ENCODE peak calls at places on chromosomes 6 and 20, in ten cellular contexts. One of them, this sample, is unnamed. For H3K4me1, the result is how much of the 10 kb centered on the place peaks cover.

GRCh38 chr20:18363708-18364107 is 75.4 kb downstream of the ZNF133 start:
- DNase-seq in left ventricle myocardium inferior: no peak
- DNase-seq in BE2C: no peak
- DNase-seq in IMR-90: no peak
- DNase-seq in heart right ventricle: no peak
- DNase-seq in CD8-positive, alpha-beta T cell: no peak
- DNase-seq in OCI-LY7: no peak
- DNase-seq in left lung: no peak
- DNase-seq in ovary: no peak
- DNase-seq in stomach: no peak
- DNase-seq in this sample: no peak

GRCh38 chr6:3315068-3315467 is 56.3 kb downstream of the PSMG4 start:
- DNase-seq in CD8-positive, alpha-beta T cell: no peak
- DNase-seq in IMR-90: no peak
- DNase-seq in ovary: no peak
- DNase-seq in heart right ventricle: no peak
- DNase-seq in left ventricle myocardium inferior: no peak
- DNase-seq in BE2C: no peak
- DNase-seq in OCI-LY7: no peak
- DNase-seq in stomach: no peak
- DNase-seq in left lung: no peak
- DNase-seq in this sample: peak

GRCh38 chr20:3632311-3633004 is 30.7 kb downstream of the GFRA4 start:
- DNase-seq in CD8-positive, alpha-beta T cell: no peak
- DNase-seq in stomach: no peak
- DNase-seq in left lung: no peak
- DNase-seq in left ventricle myocardium inferior: no peak
- DNase-seq in OCI-LY7: no peak
- DNase-seq in heart right ventricle: no peak
- DNase-seq in BE2C: no peak
- DNase-seq in IMR-90: no peak
- DNase-seq in ovary: no peak
- DNase-seq in this sample: no peak

GRCh38 chr6:70166088-70166958 is 136.6 kb downstream of the COL9A1 start:
- DNase-seq in BE2C: peak
- DNase-seq in left ventricle myocardium inferior: peak
- DNase-seq in heart right ventricle: no peak
- DNase-seq in stomach: peak
- DNase-seq in IMR-90: peak
- DNase-seq in CD8-positive, alpha-beta T cell: no peak
- DNase-seq in left lung: peak
- DNase-seq in ovary: no peak
- DNase-seq in OCI-LY7: peak
- DNase-seq in this sample: peak

GRCh38 chr6:113359155-113360140 is 497.7 kb upstream of the MARCKS start:
- DNase-seq in left ventricle myocardium inferior: no peak
- DNase-seq in CD8-positive, alpha-beta T cell: no peak
- DNase-seq in ovary: no peak
- DNase-seq in heart right ventricle: peak
- DNase-seq in left lung: no peak
- DNase-seq in stomach: peak
- DNase-seq in IMR-90: peak
- DNase-seq in OCI-LY7: no peak
- DNase-seq in BE2C: peak
- DNase-seq in this sample: no peak

GRCh38 chr6:77561768-77562314 is 91.0 kb upstream of the MEI4 start:
- DNase-seq in IMR-90: no peak
- DNase-seq in CD8-positive, alpha-beta T cell: no peak
- DNase-seq in BE2C: peak
- DNase-seq in ovary: no peak
- DNase-seq in OCI-LY7: no peak
- DNase-seq in left lung: no peak
- DNase-seq in left ventricle myocardium inferior: no peak
- DNase-seq in stomach: no peak
- DNase-seq in heart right ventricle: no peak
- DNase-seq in this sample: no peak

GRCh38 chr20:35579196-35579595 is 36.4 kb upstream of the SPAG4 start:
- DNase-seq in stomach: no peak
- DNase-seq in left ventricle myocardium inferior: no peak
- DNase-seq in left lung: peak
- DNase-seq in CD8-positive, alpha-beta T cell: no peak
- DNase-seq in heart right ventricle: no peak
- DNase-seq in ovary: no peak
- DNase-seq in BE2C: no peak
- DNase-seq in OCI-LY7: no peak
- DNase-seq in IMR-90: no peak
- DNase-seq in this sample: no peak

GRCh38 chr6:48199502-48199901 is 88.5 kb upstream of the PTCHD4 start:
- DNase-seq in left lung: no peak
- DNase-seq in ovary: no peak
- DNase-seq in OCI-LY7: no peak
- DNase-seq in IMR-90: no peak
- DNase-seq in CD8-positive, alpha-beta T cell: no peak
- DNase-seq in stomach: no peak
- DNase-seq in left ventricle myocardium inferior: no peak
- DNase-seq in heart right ventricle: no peak
- DNase-seq in BE2C: no peak
- DNase-seq in this sample: no peak

GRCh38 chr6:5379647-5380242 is 118.4 kb downstream of the FARS2 start:
- DNase-seq in CD8-positive, alpha-beta T cell: no peak
- DNase-seq in stomach: no peak
- DNase-seq in IMR-90: peak
- DNase-seq in OCI-LY7: peak
- DNase-seq in left lung: no peak
- DNase-seq in heart right ventricle: no peak
- DNase-seq in left ventricle myocardium inferior: no peak
- DNase-seq in ovary: no peak
- DNase-seq in BE2C: peak
- DNase-seq in this sample: peak

GRCh38 chr20:25496968-25497401 is 88.3 kb downstream of the NINL start:
- DNase-seq in heart right ventricle: no peak
- DNase-seq in BE2C: no peak
- DNase-seq in OCI-LY7: no peak
- DNase-seq in left lung: peak
- DNase-seq in IMR-90: peak
- DNase-seq in CD8-positive, alpha-beta T cell: no peak
- DNase-seq in ovary: no peak
- DNase-seq in left ventricle myocardium inferior: no peak
- DNase-seq in stomach: no peak
- DNase-seq in this sample: no peak

GRCh38 chr20:25499855-25500434 is 85.4 kb downstream of the NINL start:
- DNase-seq in BE2C: no peak
- DNase-seq in IMR-90: no peak
- DNase-seq in ovary: peak
- DNase-seq in stomach: no peak
- DNase-seq in left ventricle myocardium inferior: no peak
- DNase-seq in CD8-positive, alpha-beta T cell: no peak
- DNase-seq in OCI-LY7: no peak
- DNase-seq in left lung: no peak
- DNase-seq in heart right ventricle: no peak
- DNase-seq in this sample: no peak

GRCh38 chr20:25497586-25498279 is 87.6 kb downstream of the NINL start:
- DNase-seq in OCI-LY7: no peak
- DNase-seq in CD8-positive, alpha-beta T cell: no peak
- DNase-seq in heart right ventricle: no peak
- DNase-seq in stomach: no peak
- DNase-seq in left lung: peak
- DNase-seq in IMR-90: no peak
- DNase-seq in left ventricle myocardium inferior: no peak
- DNase-seq in ovary: peak
- DNase-seq in BE2C: no peak
- DNase-seq in this sample: no peak

GRCh38 chr20:25499031-25499430 is 86.3 kb downstream of the NINL start:
- DNase-seq in OCI-LY7: no peak
- DNase-seq in BE2C: no peak
- DNase-seq in IMR-90: no peak
- DNase-seq in ovary: peak
- DNase-seq in left ventricle myocardium inferior: no peak
- DNase-seq in heart right ventricle: no peak
- DNase-seq in left lung: no peak
- DNase-seq in CD8-positive, alpha-beta T cell: no peak
- DNase-seq in stomach: no peak
- DNase-seq in this sample: no peak

GRCh38 chr20:25498280-25498606 is 87.1 kb downstream of the NINL start:
- DNase-seq in OCI-LY7: no peak
- DNase-seq in BE2C: no peak
- DNase-seq in CD8-positive, alpha-beta T cell: no peak
- DNase-seq in left lung: peak
- DNase-seq in left ventricle myocardium inferior: no peak
- DNase-seq in ovary: peak
- DNase-seq in IMR-90: no peak
- DNase-seq in heart right ventricle: no peak
- DNase-seq in stomach: no peak
- DNase-seq in this sample: no peak
- H3K4me1 ChIP-seq in OCI-LY7: under half
- H3K4me1 ChIP-seq in BE2C: under half
- H3K4me1 ChIP-seq in CD8-positive, alpha-beta T cell: under half
- H3K4me1 ChIP-seq in left lung: under half
- H3K4me1 ChIP-seq in left ventricle myocardium inferior: under half
- H3K4me1 ChIP-seq in ovary: under half
- H3K4me1 ChIP-seq in IMR-90: under half
- H3K4me1 ChIP-seq in heart right ventricle: under half
- H3K4me1 ChIP-seq in stomach: under half
- H3K4me1 ChIP-seq in this sample: under half

DNA sequence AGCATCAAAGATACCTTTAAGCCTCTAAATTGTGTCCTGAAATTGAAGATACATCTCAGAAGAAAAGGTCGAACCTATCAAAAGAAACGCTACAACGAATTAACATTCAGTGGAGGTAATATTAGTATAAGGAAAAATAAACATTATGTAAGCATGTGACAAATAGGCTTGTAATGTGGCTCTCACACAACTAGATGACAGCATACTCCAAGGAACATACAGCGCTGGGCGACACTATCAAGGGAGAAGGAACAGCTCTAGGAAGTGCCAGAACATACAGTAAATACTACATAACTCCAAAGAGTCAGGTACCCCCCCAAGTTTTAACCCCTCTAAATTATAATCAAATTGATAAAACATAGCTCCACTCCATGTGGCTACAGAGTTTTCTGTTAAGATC is 103.5 kb downstream of the LAMP5 start:
- DNase-seq in BE2C: peak
- DNase-seq in left lung: no peak
- DNase-seq in CD8-positive, alpha-beta T cell: no peak
- DNase-seq in ovary: no peak
- DNase-seq in OCI-LY7: no peak
- DNase-seq in heart right ventricle: no peak
- DNase-seq in stomach: peak
- DNase-seq in IMR-90: peak
- DNase-seq in left ventricle myocardium inferior: no peak
- DNase-seq in this sample: peak
- TF ChIP-seq CTCF in BE2C: peak
- TF ChIP-seq CTCF in left lung: peak
- TF ChIP-seq CTCF in CD8-positive, alpha-beta T cell: no peak
- TF ChIP-seq CTCF in ovary: no peak
- TF ChIP-seq CTCF in OCI-LY7: peak
- TF ChIP-seq CTCF in heart right ventricle: peak
- TF ChIP-seq CTCF in stomach: no peak
- TF ChIP-seq CTCF in IMR-90: peak
- TF ChIP-seq CTCF in left ventricle myocardium inferior: peak
- TF ChIP-seq CTCF in this sample: peak

GRCh38 chr20:44981736-44982406 is 15.6 kb downstream of the STK4 start:
- DNase-seq in heart right ventricle: no peak
- DNase-seq in ovary: no peak
- DNase-seq in left lung: no peak
- DNase-seq in left ventricle myocardium inferior: no peak
- DNase-seq in BE2C: no peak
- DNase-seq in IMR-90: no peak
- DNase-seq in CD8-positive, alpha-beta T cell: no peak
- DNase-seq in OCI-LY7: no peak
- DNase-seq in stomach: no peak
- DNase-seq in this sample: no peak
- H3K4me1 ChIP-seq in heart right ventricle: under half
- H3K4me1 ChIP-seq in ovary: under half
- H3K4me1 ChIP-seq in left lung: under half
- H3K4me1 ChIP-seq in left ventricle myocardium inferior: under half
- H3K4me1 ChIP-seq in BE2C: under half
- H3K4me1 ChIP-seq in IMR-90: under half
- H3K4me1 ChIP-seq in CD8-positive, alpha-beta T cell: half or more
- H3K4me1 ChIP-seq in OCI-LY7: under half
- H3K4me1 ChIP-seq in stomach: under half
- H3K4me1 ChIP-seq in this sample: under half

DNA sequence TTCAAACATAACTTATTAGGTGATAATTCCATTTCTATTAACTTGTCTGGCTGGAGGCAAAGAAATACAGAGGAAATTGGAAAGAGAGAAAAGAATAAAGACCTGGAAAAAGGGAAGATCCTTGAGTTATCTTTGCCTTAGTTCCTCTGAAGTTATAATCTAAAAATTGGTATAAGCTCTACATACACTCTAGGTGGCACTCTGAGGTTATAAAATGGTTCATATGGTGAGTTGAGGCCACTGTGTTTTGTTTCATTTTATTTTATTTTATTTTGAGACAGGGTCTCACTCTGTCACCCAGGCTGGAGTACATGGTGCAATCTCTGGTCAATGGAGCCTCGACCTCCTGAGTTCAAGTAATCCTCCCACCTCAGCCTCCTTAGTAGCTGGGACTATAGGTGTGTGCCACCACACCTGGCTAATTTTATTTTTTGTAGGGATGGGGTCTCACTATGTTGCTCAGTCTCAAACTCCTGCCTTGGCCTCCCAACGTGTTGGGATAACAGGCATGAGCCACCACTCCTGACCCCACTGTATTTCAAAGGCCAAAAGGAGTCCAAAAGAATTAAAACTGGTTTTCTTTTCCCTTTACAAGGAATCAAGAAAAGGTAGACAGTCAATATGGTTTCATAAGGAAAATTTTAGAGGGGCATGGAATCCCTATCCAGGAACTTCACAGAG is 19.4 kb downstream of the GPX6 start:
- DNase-seq in BE2C: no peak
- DNase-seq in IMR-90: no peak
- DNase-seq in stomach: no peak
- DNase-seq in CD8-positive, alpha-beta T cell: no peak
- DNase-seq in OCI-LY7: peak
- DNase-seq in ovary: no peak
- DNase-seq in left lung: no peak
- DNase-seq in heart right ventricle: no peak
- DNase-seq in left ventricle myocardium inferior: no peak
- DNase-seq in this sample: peak
- TF ChIP-seq CTCF in BE2C: peak
- TF ChIP-seq CTCF in IMR-90: peak
- TF ChIP-seq CTCF in stomach: no peak
- TF ChIP-seq CTCF in CD8-positive, alpha-beta T cell: no peak
- TF ChIP-seq CTCF in OCI-LY7: peak
- TF ChIP-seq CTCF in ovary: no peak
- TF ChIP-seq CTCF in left lung: no peak
- TF ChIP-seq CTCF in heart right ventricle: no peak
- TF ChIP-seq CTCF in left ventricle myocardium inferior: no peak
- TF ChIP-seq CTCF in this sample: peak

This sample was measured in endodermal cell.